ENCODE peak calls at places on chromosomes 13 and 19, in four cellular contexts. Z, L, F and N are unnamed samples.

GRCh38 chr13:113207890-113208423 is 512 bp downstream of the PCID2 start:
- DNase-seq in Z (peak; percentile 86), F (no peak), L (peak; percentile 59), N (peak; percentile 38)

GRCh38 chr13:44853641-44854040 is 135.6 kb downstream of the NUFIP1 start:
- DNase-seq in Z (no peak), L (no peak), F (peak; percentile 20), N (peak; percentile 28)

GRCh38 chr19:41774515-41774980 is 19.2 kb downstream of the CEACAM6 start:
- DNase-seq in F (peak; percentile 57), L (no peak), Z (no peak), N (peak; percentile 90)

GRCh38 chr13:79943633-79944032 is 397.3 kb downstream of the SPRY2 start:
- DNase-seq in F (no peak), Z (no peak), L (no peak), N (no peak)

GRCh38 chr13:35818577-35819165 is 312.5 kb downstream of the DCLK1 start:
- DNase-seq in L (peak; percentile 60), F (no peak), Z (no peak), N (no peak)

GRCh38 chr19:55465460-55466245 is 1.1 kb upstream of the C19orf85 start:
- DNase-seq in L (no peak), Z (no peak), F (no peak), N (no peak)

GRCh38 chr13:49234741-49235140 is 13.0 kb upstream of the CDADC1 start:
- DNase-seq in L (no peak), Z (no peak), F (no peak), N (no peak)

GRCh38 chr13:39900106-39900750 is 244.8 kb downstream of the COG6 start:
- DNase-seq in F (no peak), Z (no peak), L (peak; percentile 49), N (no peak)

GRCh38 chr19:474126-475078 is 13.6 kb upstream of the SHC2 start:
- DNase-seq in F (no peak), Z (no peak), L (no peak), N (no peak)

GRCh38 chr13:20178156-20178555 is 14.6 kb downstream of the GJB2 start:
- DNase-seq in F (no peak), Z (no peak), L (no peak), N (no peak)

GRCh38 chr13:105196052-105196451 is 1339.4 kb downstream of the EFNB2 start:
- DNase-seq in Z (peak; percentile 91), F (no peak), L (peak; percentile 58), N (peak; percentile 58)

GRCh38 chr19:54460230-54461005 is 3.2 kb downstream of the LENG9 start:
- DNase-seq in F (no peak), Z (no peak), L (no peak), N (no peak)

GRCh38 chr13:28316129-28316528 is 177.8 kb downstream of the PAN3 start:
- DNase-seq in F (no peak), Z (no peak), L (no peak), N (no peak)

GRCh38 chr19:35272122-35272715 is 3.5 kb downstream of the USF2 start:
- DNase-seq in L (no peak), Z (no peak), F (no peak), N (no peak)

GRCh38 chr13:114018461-114019055 is 44.7 kb upstream of the C13orf46 start:
- DNase-seq in L (no peak), F (no peak), Z (no peak), N (no peak)

GRCh38 chr13:20566917-20567755 is at the start of gene IFT88:
- DNase-seq in F (peak; percentile 58), L (peak; percentile 85), Z (peak; percentile 86), N (peak; percentile 85)

GRCh38 chr13:43360911-43361605 is 337.7 kb downstream of the DNAJC15 start:
- DNase-seq in F (no peak), Z (no peak), L (peak; percentile 63), N (no peak)

GRCh38 chr13:43365042-43365344 is 341.6 kb downstream of the DNAJC15 start:
- DNase-seq in Z (no peak), F (no peak), L (no peak), N (no peak)

GRCh38 chr13:43364210-43365041 is 341.0 kb downstream of the DNAJC15 start:
- DNase-seq in Z (no peak), F (no peak), L (peak; percentile 70), N (no peak)

GRCh38 chr13:43360196-43360595 is 336.8 kb downstream of the DNAJC15 start:
- DNase-seq in Z (no peak), F (no peak), L (no peak), N (no peak)

GRCh38 chr13:43363156-43363918 is 340.0 kb downstream of the DNAJC15 start:
- DNase-seq in Z (no peak), F (no peak), L (peak; percentile 40), N (no peak)
- H3K4me2 ChIP-seq in Z (no peak overlapping the region), F (no peak overlapping the region), L (no peak overlapping the region), N (no peak overlapping the region)

DNA sequence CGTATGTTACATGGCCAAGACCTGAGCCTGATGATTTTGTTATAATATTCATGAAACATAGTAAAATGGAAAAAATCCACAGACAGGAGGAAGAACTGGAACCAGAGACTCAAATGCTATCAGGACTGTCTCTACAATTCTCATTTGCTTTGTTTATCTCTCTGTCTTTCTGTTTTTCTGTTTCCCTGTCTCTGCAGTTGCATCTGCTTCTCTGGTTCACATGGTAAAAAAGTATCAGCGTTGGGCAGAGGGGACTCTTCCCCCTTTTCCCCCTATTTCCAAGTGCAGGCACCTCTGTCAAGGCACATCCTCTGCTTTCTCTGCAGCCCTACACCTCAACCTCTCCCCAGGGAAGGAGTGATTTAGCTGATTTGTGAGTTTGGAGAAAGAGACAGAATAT is 41.2 kb upstream of the VWA8 start:
- DNase-seq in Z (no peak), L (no peak), F (no peak), N (no peak)
- H3K4me2 ChIP-seq in Z (no peak overlapping the region), L (no peak overlapping the region), F (peak overlapping the region; percentile 59), N (no peak overlapping the region)

DNA sequence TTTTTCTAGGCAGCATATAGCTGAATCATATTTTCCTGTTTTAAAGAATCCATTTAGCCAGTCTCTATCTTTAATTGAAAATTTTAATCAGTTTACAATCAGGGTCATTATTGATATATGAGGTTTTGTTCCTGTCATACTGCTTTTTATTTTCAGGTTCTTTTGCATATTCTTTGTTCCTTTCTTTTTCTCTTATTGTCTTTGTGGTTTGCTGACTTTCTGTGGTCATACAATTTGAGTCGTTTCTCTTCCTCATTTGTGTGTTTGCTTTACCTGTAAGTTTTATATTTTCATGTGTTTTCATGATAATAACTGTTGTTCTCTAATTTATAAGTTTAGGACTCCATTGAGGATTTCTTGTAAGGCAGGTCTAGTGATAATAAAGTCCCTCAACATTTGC is 812.6 kb downstream of the DACH1 start:
- DNase-seq in L (no peak), Z (no peak), F (no peak), N (no peak)
- H3K4me2 ChIP-seq in L (no peak overlapping the region), Z (no peak overlapping the region), F (no peak overlapping the region), N (no peak overlapping the region)

DNA sequence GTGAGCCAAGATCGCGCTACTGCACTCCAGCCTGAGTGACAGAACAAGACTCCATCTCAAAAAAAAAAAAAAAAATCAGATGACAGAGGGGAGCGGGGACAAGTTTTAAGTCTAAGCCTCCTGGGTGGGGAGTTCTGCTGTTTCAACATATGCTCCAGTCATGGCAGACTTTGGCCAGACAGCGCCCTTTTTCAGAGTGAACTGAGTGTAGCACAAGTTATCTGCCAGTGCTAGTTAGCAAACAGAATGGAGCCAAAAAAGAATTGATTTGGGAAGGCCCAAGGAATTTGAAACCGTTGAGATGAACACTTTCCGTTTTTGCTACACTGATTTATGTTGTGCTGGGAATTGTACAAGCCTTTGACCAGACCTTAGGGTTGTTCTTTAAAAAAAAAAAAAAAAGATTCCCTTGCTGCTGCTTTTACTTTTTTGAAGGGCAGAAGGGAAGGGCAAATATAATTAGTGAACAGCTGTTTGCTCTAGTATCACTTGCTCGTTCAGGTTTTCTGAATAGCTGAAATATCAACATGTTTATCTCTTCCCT is 5.7 kb downstream of the ACTN4 start:
- DNase-seq in Z (no peak), F (no peak), L (peak; percentile 51), N (no peak)
- H3K4me2 ChIP-seq in Z (no peak overlapping the region), F (peak overlapping the region; percentile 83), L (peak overlapping the region; percentile 71), N (peak overlapping the region; percentile 89)

DNA sequence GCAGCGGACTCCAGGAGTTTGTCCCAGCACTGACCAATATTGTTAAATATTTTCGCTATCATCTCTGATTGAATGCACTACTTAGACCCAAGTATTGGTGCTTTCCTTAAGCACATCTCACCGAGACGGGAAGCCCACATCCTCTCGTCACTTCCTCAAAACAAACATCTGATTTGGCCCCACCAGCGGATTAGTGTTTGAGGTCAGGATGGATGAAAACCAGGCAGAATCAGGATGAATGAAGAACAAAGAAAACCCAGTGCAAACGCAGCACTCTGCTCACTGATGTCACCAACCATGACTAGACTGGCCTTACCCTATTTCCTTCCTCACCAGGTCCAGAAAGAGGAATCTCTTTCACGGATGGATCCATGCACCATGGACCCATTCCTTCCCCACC is 6.0 kb downstream of the PLAUR start:
- DNase-seq in L (no peak), F (no peak), Z (no peak), N (no peak)
- H3K4me2 ChIP-seq in L (no peak overlapping the region), F (no peak overlapping the region), Z (no peak overlapping the region), N (no peak overlapping the region)

GRCh38 chr19:37551123-37551993 is 43.2 kb downstream of the ZNF571 start:
- DNase-seq in L (peak; percentile 44), Z (peak; percentile 90), F (no peak), N (no peak)
- H3K4me2 ChIP-seq in L (peak overlapping the region; percentile 68), Z (peak overlapping the region; percentile 36), F (no peak overlapping the region), N (no peak overlapping the region)

GRCh38 chr19:4586245-4586644 is 26.8 kb upstream of the SEMA6B start:
- DNase-seq in L (no peak), Z (no peak), F (no peak), N (no peak)

GRCh38 chr19:4586691-4587090 is 27.2 kb upstream of the SEMA6B start:
- DNase-seq in L (no peak), F (no peak), Z (no peak), N (no peak)

GRCh38 chr19:4584670-4585460 is 25.4 kb upstream of the SEMA6B start:
- DNase-seq in F (no peak), Z (no peak), L (no peak), N (no peak)

GRCh38 chr19:4583961-4584669 is 24.6 kb upstream of the SEMA6B start:
- DNase-seq in Z (no peak), F (no peak), L (no peak), N (no peak)

DNA sequence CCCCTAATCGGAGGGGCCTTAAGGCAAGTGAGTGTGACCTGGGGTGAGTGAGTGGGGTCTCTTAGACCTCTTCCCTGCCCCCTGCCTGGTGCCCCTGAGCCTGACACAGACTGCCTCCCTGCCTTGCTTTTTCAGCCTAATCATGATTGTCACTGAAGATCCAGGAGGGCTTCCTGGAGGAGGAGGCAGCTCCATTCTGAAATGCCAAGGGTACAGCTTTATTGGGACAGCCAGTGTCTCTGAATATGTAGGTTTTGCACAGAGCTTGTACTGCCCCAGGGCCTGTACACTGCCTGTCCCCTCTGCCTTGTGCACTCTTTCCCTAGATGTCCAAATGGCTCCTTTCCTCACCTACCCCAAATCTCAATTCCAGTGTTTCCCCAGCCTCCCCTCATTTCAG is 26.1 kb upstream of the SEMA6B start:
- DNase-seq in Z (no peak), F (no peak), L (no peak), N (no peak)
- H3K4me2 ChIP-seq in Z (no peak overlapping the region), F (no peak overlapping the region), L (no peak overlapping the region), N (no peak overlapping the region)

GRCh38 chr19:12639901-12640613 is 26.5 kb downstream of the MAN2B1 start:
- DNase-seq in Z (peak; percentile 63), L (peak; percentile 77), F (no peak), N (peak; percentile 68)
- H3K4me2 ChIP-seq in Z (peak overlapping the region; percentile 44), L (peak overlapping the region; percentile 64), F (no peak overlapping the region), N (peak overlapping the region; percentile 37)

GRCh38 chr13:46339035-46339666 is 47.9 kb downstream of the RUBCNL start:
- DNase-seq in L (peak; percentile 12), F (no peak), Z (peak; percentile 52), N (no peak)
- H3K4me2 ChIP-seq in L (no peak overlapping the region), F (no peak overlapping the region), Z (no peak overlapping the region), N (no peak overlapping the region)